ENCODE peak calls at places on chromosomes 1 and 21, in five cellular contexts. One of them, this sample, is unnamed.

GRCh38 chr1:157040802-157041201 is 4.7 kb downstream of the ARHGEF11 start:
- DNase-seq in colonic mucosa: peak; percentile 32
- DNase-seq in AG04450: peak; percentile 16
- DNase-seq in H1: no peak
- DNase-seq in foreskin keratinocyte: no peak
- DNase-seq in this sample: no peak

GRCh38 chr21:40466893-40467483 is 380.0 kb downstream of the DSCAM start:
- DNase-seq in AG04450: no peak
- DNase-seq in colonic mucosa: no peak
- DNase-seq in H1: no peak
- DNase-seq in foreskin keratinocyte: no peak
- DNase-seq in this sample: no peak

GRCh38 chr1:15953791-15954201 is 22.1 kb downstream of the ZBTB17 start:
- DNase-seq in H1: no peak
- DNase-seq in colonic mucosa: no peak
- DNase-seq in foreskin keratinocyte: no peak
- DNase-seq in AG04450: no peak
- DNase-seq in this sample: no peak

GRCh38 chr21:46404306-46404705 is 54.4 kb upstream of the DIP2A start:
- DNase-seq in foreskin keratinocyte: no peak
- DNase-seq in H1: no peak
- DNase-seq in AG04450: no peak
- DNase-seq in colonic mucosa: no peak
- DNase-seq in this sample: no peak

GRCh38 chr1:201365251-201365650 is 12.2 kb downstream of the TNNT2 start:
- DNase-seq in foreskin keratinocyte: no peak
- DNase-seq in H1: no peak
- DNase-seq in colonic mucosa: no peak
- DNase-seq in AG04450: no peak
- DNase-seq in this sample: no peak

GRCh38 chr1:109815809-109816791 is 52.4 kb upstream of the EPS8L3 start:
- DNase-seq in AG04450: no peak
- DNase-seq in foreskin keratinocyte: no peak
- DNase-seq in colonic mucosa: no peak
- DNase-seq in H1: no peak
- DNase-seq in this sample: no peak

GRCh38 chr1:200118779-200119505 is 91.4 kb downstream of the NR5A2 start:
- DNase-seq in H1: no peak
- DNase-seq in foreskin keratinocyte: no peak
- DNase-seq in colonic mucosa: no peak
- DNase-seq in AG04450: no peak
- DNase-seq in this sample: no peak

GRCh38 chr1:201648066-201648910 is 109.4 kb downstream of the NAV1 start:
- DNase-seq in H1: no peak
- DNase-seq in AG04450: no peak
- DNase-seq in colonic mucosa: peak; percentile 56
- DNase-seq in foreskin keratinocyte: no peak
- DNase-seq in this sample: no peak

GRCh38 chr21:26966360-26966977 is 419 bp downstream of the ADAMTS5 start:
- DNase-seq in AG04450: no peak
- DNase-seq in foreskin keratinocyte: no peak
- DNase-seq in H1: no peak
- DNase-seq in colonic mucosa: no peak
- DNase-seq in this sample: no peak

GRCh38 chr21:44887807-44888580 is 14.5 kb upstream of the PTTG1IP start:
- DNase-seq in foreskin keratinocyte: no peak
- DNase-seq in colonic mucosa: no peak
- DNase-seq in AG04450: no peak
- DNase-seq in H1: no peak
- DNase-seq in this sample: no peak

GRCh38 chr21:35394634-35395369 is 345.7 kb upstream of the RUNX1 start:
- DNase-seq in colonic mucosa: no peak
- DNase-seq in foreskin keratinocyte: no peak
- DNase-seq in AG04450: no peak
- DNase-seq in H1: no peak
- DNase-seq in this sample: no peak

GRCh38 chr1:21325731-21326387 is 35.6 kb upstream of the ECE1 start:
- DNase-seq in AG04450: no peak
- DNase-seq in H1: no peak
- DNase-seq in colonic mucosa: no peak
- DNase-seq in foreskin keratinocyte: no peak
- DNase-seq in this sample: no peak

GRCh38 chr1:204357551-204357950 is 2.2 kb downstream of the PLEKHA6 start:
- DNase-seq in foreskin keratinocyte: no peak
- DNase-seq in AG04450: no peak
- DNase-seq in H1: no peak
- DNase-seq in colonic mucosa: no peak
- DNase-seq in this sample: no peak

GRCh38 chr1:230231739-230232075 is 164.7 kb downstream of the GALNT2 start:
- DNase-seq in foreskin keratinocyte: no peak
- DNase-seq in AG04450: no peak
- DNase-seq in colonic mucosa: peak; percentile 87
- DNase-seq in H1: no peak
- DNase-seq in this sample: no peak

DNA sequence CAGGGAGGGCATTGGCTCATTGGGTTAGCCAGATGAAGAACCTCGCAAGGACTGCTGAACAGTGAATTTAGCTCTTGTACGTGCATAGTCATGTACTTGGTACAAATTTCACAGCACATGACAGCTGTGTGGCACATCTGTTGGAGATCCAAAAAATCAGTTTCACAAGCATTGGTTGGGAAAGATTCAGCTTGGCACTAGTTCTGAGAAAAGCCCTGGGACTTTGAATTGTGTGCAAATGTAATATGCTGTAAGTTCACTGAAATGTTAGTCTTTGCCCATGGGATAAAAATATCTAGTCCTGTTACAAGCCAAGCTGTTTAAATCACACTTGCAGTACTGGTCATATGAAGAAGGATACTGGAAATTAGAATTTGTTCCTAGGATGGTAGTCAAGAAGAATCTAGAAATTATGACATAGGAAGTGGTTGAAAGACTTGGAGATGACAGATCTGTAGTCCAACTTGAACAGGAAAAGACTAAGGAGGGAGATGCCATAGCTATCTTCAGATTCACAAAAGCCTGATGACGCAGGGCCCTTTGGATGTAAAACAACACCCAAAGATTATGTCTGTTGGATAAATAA is 19.2 kb downstream of the LAMC2 start:
- DNase-seq in H1: no peak
- DNase-seq in AG04450: peak; percentile 20
- DNase-seq in foreskin keratinocyte: no peak
- DNase-seq in colonic mucosa: no peak
- DNase-seq in this sample: no peak
- H3K27ac ChIP-seq in H1: no peak overlapping the region
- H3K27ac ChIP-seq in AG04450: no peak overlapping the region
- H3K27ac ChIP-seq in foreskin keratinocyte: no peak overlapping the region
- H3K27ac ChIP-seq in colonic mucosa: no peak overlapping the region
- H3K27ac ChIP-seq in this sample: no peak overlapping the region

DNA sequence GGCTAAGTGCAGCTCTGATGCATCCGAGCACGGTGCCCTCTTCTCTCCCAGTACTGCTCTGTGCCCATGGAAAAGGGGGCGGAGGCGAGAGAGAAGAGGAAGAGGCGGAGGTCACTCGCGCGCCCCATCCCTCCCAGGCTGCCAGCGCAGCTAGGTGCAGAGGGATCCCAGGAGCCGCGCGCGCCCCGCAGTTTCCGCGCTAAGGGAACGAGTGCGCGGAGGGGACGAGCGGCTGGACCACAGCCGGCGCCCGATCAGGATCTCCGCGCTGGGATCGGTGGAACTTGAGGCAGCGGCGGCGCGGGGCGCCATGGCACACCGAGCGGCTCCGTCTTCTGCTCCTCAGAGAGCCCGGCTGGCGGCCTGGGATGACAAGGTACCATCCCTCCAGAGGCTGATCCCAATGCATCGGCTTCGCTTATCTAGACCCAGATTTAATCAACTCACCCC is at the start of gene PTGFR:
- DNase-seq in foreskin keratinocyte: no peak
- DNase-seq in AG04450: no peak
- DNase-seq in colonic mucosa: peak; percentile 20
- DNase-seq in H1: no peak
- DNase-seq in this sample: peak; percentile 7
- H3K27ac ChIP-seq in foreskin keratinocyte: no peak within 1 kb of the TSS
- H3K27ac ChIP-seq in AG04450: peak within 1 kb of the TSS; percentile 52
- H3K27ac ChIP-seq in colonic mucosa: peak within 1 kb of the TSS; percentile 24
- H3K27ac ChIP-seq in H1: no peak within 1 kb of the TSS
- H3K27ac ChIP-seq in this sample: no peak within 1 kb of the TSS

GRCh38 chr1:60068393-60069045 is 5.1 kb downstream of the C1orf87 start:
- DNase-seq in colonic mucosa: no peak
- DNase-seq in AG04450: no peak
- DNase-seq in foreskin keratinocyte: no peak
- DNase-seq in H1: no peak
- DNase-seq in this sample: no peak
- H3K27ac ChIP-seq in colonic mucosa: no peak overlapping the region
- H3K27ac ChIP-seq in AG04450: no peak overlapping the region
- H3K27ac ChIP-seq in foreskin keratinocyte: no peak overlapping the region
- H3K27ac ChIP-seq in H1: no peak overlapping the region
- H3K27ac ChIP-seq in this sample: no peak overlapping the region

GRCh38 chr1:33610864-33611455 is 138.5 kb downstream of the ZSCAN20 start:
- DNase-seq in H1: no peak
- DNase-seq in colonic mucosa: no peak
- DNase-seq in foreskin keratinocyte: no peak
- DNase-seq in AG04450: no peak
- DNase-seq in this sample: no peak
- H3K27ac ChIP-seq in H1: no peak overlapping the region
- H3K27ac ChIP-seq in colonic mucosa: no peak overlapping the region
- H3K27ac ChIP-seq in foreskin keratinocyte: no peak overlapping the region
- H3K27ac ChIP-seq in AG04450: no peak overlapping the region
- H3K27ac ChIP-seq in this sample: no peak overlapping the region

GRCh38 chr1:18920931-18921330 is 18.6 kb upstream of the ALDH4A1 start:
- DNase-seq in colonic mucosa: no peak
- DNase-seq in AG04450: no peak
- DNase-seq in H1: no peak
- DNase-seq in foreskin keratinocyte: no peak
- DNase-seq in this sample: no peak
- H3K27ac ChIP-seq in colonic mucosa: no peak overlapping the region
- H3K27ac ChIP-seq in AG04450: no peak overlapping the region
- H3K27ac ChIP-seq in H1: no peak overlapping the region
- H3K27ac ChIP-seq in foreskin keratinocyte: no peak overlapping the region
- H3K27ac ChIP-seq in this sample: no peak overlapping the region

GRCh38 chr1:197065549-197065948 is 1.5 kb downstream of the F13B start:
- DNase-seq in foreskin keratinocyte: no peak
- DNase-seq in H1: no peak
- DNase-seq in colonic mucosa: no peak
- DNase-seq in AG04450: no peak
- DNase-seq in this sample: no peak

GRCh38 chr1:197066277-197066676 is 783 bp downstream of the F13B start:
- DNase-seq in foreskin keratinocyte: no peak
- DNase-seq in colonic mucosa: no peak
- DNase-seq in AG04450: no peak
- DNase-seq in H1: no peak
- DNase-seq in this sample: no peak

GRCh38 chr1:197066719-197067456 is at the start of gene F13B:
- DNase-seq in colonic mucosa: no peak
- DNase-seq in H1: no peak
- DNase-seq in AG04450: no peak
- DNase-seq in foreskin keratinocyte: no peak
- DNase-seq in this sample: no peak

GRCh38 chr1:197063212-197063611 is 3.8 kb downstream of the F13B start:
- DNase-seq in AG04450: no peak
- DNase-seq in colonic mucosa: no peak
- DNase-seq in H1: no peak
- DNase-seq in foreskin keratinocyte: no peak
- DNase-seq in this sample: no peak

GRCh38 chr1:197062692-197063091 is 4.4 kb downstream of the F13B start:
- DNase-seq in AG04450: no peak
- DNase-seq in foreskin keratinocyte: no peak
- DNase-seq in colonic mucosa: no peak
- DNase-seq in H1: no peak
- DNase-seq in this sample: no peak
- H3K27ac ChIP-seq in AG04450: no peak overlapping the region
- H3K27ac ChIP-seq in foreskin keratinocyte: no peak overlapping the region
- H3K27ac ChIP-seq in colonic mucosa: no peak overlapping the region
- H3K27ac ChIP-seq in H1: no peak overlapping the region
- H3K27ac ChIP-seq in this sample: no peak overlapping the region

DNA sequence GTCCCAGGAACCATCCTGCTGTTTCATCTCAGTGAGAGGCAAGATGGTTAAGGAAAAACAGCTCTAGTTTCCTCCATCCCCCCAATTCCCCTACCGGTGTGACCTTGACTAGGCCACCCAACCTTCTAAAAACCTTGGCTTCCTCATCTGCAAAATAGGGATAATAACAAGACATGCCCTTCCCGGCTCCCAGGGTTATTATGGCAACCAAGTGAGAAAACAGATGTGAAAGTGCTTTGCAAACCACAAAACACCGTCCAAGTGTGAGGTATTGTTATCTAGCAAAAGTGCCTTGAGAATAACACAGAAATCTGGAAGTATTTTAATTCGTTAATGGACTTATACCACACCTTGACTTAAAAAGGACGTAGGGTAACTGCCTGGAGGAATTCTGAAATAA is 62.7 kb downstream of the ITPKB start:
- DNase-seq in foreskin keratinocyte: no peak
- DNase-seq in H1: no peak
- DNase-seq in AG04450: no peak
- DNase-seq in colonic mucosa: no peak
- DNase-seq in this sample: no peak
- H3K27ac ChIP-seq in foreskin keratinocyte: peak overlapping the region; percentile 82
- H3K27ac ChIP-seq in H1: no peak overlapping the region
- H3K27ac ChIP-seq in AG04450: no peak overlapping the region
- H3K27ac ChIP-seq in colonic mucosa: peak overlapping the region; percentile 48
- H3K27ac ChIP-seq in this sample: no peak overlapping the region

GRCh38 chr1:30728340-30728739 is 5.0 kb upstream of the MATN1 start:
- DNase-seq in foreskin keratinocyte: no peak
- DNase-seq in colonic mucosa: no peak
- DNase-seq in H1: no peak
- DNase-seq in AG04450: no peak
- DNase-seq in this sample: no peak
- H3K27ac ChIP-seq in foreskin keratinocyte: no peak overlapping the region
- H3K27ac ChIP-seq in colonic mucosa: no peak overlapping the region
- H3K27ac ChIP-seq in H1: no peak overlapping the region
- H3K27ac ChIP-seq in AG04450: no peak overlapping the region
- H3K27ac ChIP-seq in this sample: no peak overlapping the region